ENCODE peak calls at places on chromosomes 11 and 22, in five cellular contexts. A is pancreas, O is cardiac septum, C is GM04503, J is colonic mucosa. L is an unnamed sample.

GRCh38 chr11:12554122-12554521 is 120.1 kb upstream of the TEAD1 start:
- DNase-seq in A (no peak), O (no peak), C (no peak), J (no peak), L (no peak)

GRCh38 chr22:27697888-27698287 is 103.7 kb downstream of the MN1 start:
- DNase-seq in A (no peak), O (no peak), C (no peak), J (no peak), L (no peak)

GRCh38 chr11:38416141-38416540 is 1818.1 kb upstream of the RAG2 start:
- DNase-seq in A (no peak), O (no peak), C (no peak), J (no peak), L (no peak)

GRCh38 chr22:30859714-30860095 is 108.9 kb downstream of the MORC2 start:
- DNase-seq in A (no peak), O (no peak), C (no peak), J (no peak), L (no peak)

GRCh38 chr11:12680246-12680939 is 6.2 kb downstream of the TEAD1 start:
- DNase-seq in A (peak), O (peak), C (peak), J (peak), L (no peak)

GRCh38 chr11:101444164-101444563 is 139.6 kb downstream of the TRPC6 start:
- DNase-seq in A (no peak), O (no peak), C (no peak), J (peak), L (no peak)

GRCh38 chr11:86039094-86039493 is 29.8 kb downstream of the PICALM start:
- DNase-seq in A (no peak), O (no peak), C (no peak), J (no peak), L (no peak)

GRCh38 chr22:44538071-44538470 is 40.0 kb upstream of the RTL6 start:
- DNase-seq in A (no peak), O (no peak), C (no peak), J (no peak), L (no peak)

GRCh38 chr22:27438271-27438980 is 363.1 kb downstream of the MN1 start:
- DNase-seq in A (peak), O (no peak), C (no peak), J (peak), L (no peak)

GRCh38 chr11:72787262-72788104 is 6.4 kb downstream of the STARD10 start:
- DNase-seq in A (no peak), O (no peak), C (no peak), J (peak), L (peak)

GRCh38 chr11:4704054-4704789 is at the start of gene MMP26:
- DNase-seq in A (no peak), O (no peak), C (no peak), J (no peak), L (no peak)

GRCh38 chr11:121762820-121763219 is 310.1 kb upstream of the SORL1-AS1 start:
- DNase-seq in A (peak), O (no peak), C (no peak), J (no peak), L (no peak)

GRCh38 chr22:19810381-19811141 is 44.1 kb downstream of the GNB1L start:
- DNase-seq in A (peak), O (peak), C (peak), J (no peak), L (no peak)